ENCODE peak calls at places on chromosomes 7 and 10, in eight cellular contexts. One of them, this sample, is unnamed.

GRCh38 chr10:77943086-77943901 is 16.7 kb upstream of the DLG5 start:
- DNase-seq in trophoblast cell: peak
- DNase-seq in AML-193: peak
- DNase-seq in heart left ventricle: no peak
- DNase-seq in neural crest cell: no peak
- DNase-seq in NCI-H1092 treated with DMSO at 0.1 percent for 48 hours: no peak
- DNase-seq in head of caudate nucleus: no peak
- DNase-seq in RPMI7951: peak
- DNase-seq in this sample: no peak

GRCh38 chr10:104577861-104578480 is 63.1 kb upstream of the SORCS3 start:
- DNase-seq in trophoblast cell: no peak
- DNase-seq in AML-193: no peak
- DNase-seq in heart left ventricle: no peak
- DNase-seq in neural crest cell: no peak
- DNase-seq in NCI-H1092 treated with DMSO at 0.1 percent for 48 hours: no peak
- DNase-seq in head of caudate nucleus: no peak
- DNase-seq in RPMI7951: peak
- DNase-seq in this sample: no peak

GRCh38 chr10:13270877-13271551 is 28.9 kb downstream of the PHYH start:
- DNase-seq in trophoblast cell: no peak
- DNase-seq in AML-193: no peak
- DNase-seq in heart left ventricle: no peak
- DNase-seq in neural crest cell: no peak
- DNase-seq in NCI-H1092 treated with DMSO at 0.1 percent for 48 hours: no peak
- DNase-seq in head of caudate nucleus: no peak
- DNase-seq in RPMI7951: peak
- DNase-seq in this sample: no peak

GRCh38 chr7:10888861-10889260 is 84.8 kb upstream of the PHF14 start:
- DNase-seq in trophoblast cell: no peak
- DNase-seq in AML-193: no peak
- DNase-seq in heart left ventricle: no peak
- DNase-seq in neural crest cell: no peak
- DNase-seq in NCI-H1092 treated with DMSO at 0.1 percent for 48 hours: no peak
- DNase-seq in head of caudate nucleus: no peak
- DNase-seq in RPMI7951: no peak
- DNase-seq in this sample: no peak

GRCh38 chr7:23106491-23106800 is 861 bp downstream of the KLHL7 start:
- DNase-seq in trophoblast cell: no peak
- DNase-seq in AML-193: no peak
- DNase-seq in heart left ventricle: no peak
- DNase-seq in neural crest cell: no peak
- DNase-seq in NCI-H1092 treated with DMSO at 0.1 percent for 48 hours: peak
- DNase-seq in head of caudate nucleus: no peak
- DNase-seq in RPMI7951: no peak
- DNase-seq in this sample: no peak

GRCh38 chr7:101950450-101951119 is 133.2 kb downstream of the CUX1 start:
- DNase-seq in trophoblast cell: peak
- DNase-seq in AML-193: no peak
- DNase-seq in heart left ventricle: no peak
- DNase-seq in neural crest cell: no peak
- DNase-seq in NCI-H1092 treated with DMSO at 0.1 percent for 48 hours: no peak
- DNase-seq in head of caudate nucleus: no peak
- DNase-seq in RPMI7951: peak
- DNase-seq in this sample: no peak

GRCh38 chr10:29740981-29741545 is 106.3 kb upstream of the SVIL start:
- DNase-seq in trophoblast cell: no peak
- DNase-seq in AML-193: no peak
- DNase-seq in heart left ventricle: no peak
- DNase-seq in neural crest cell: no peak
- DNase-seq in NCI-H1092 treated with DMSO at 0.1 percent for 48 hours: no peak
- DNase-seq in head of caudate nucleus: no peak
- DNase-seq in RPMI7951: no peak
- DNase-seq in this sample: no peak

GRCh38 chr7:108146070-108146842 is 16.1 kb upstream of the LAMB4 start:
- DNase-seq in trophoblast cell: peak
- DNase-seq in AML-193: peak
- DNase-seq in heart left ventricle: peak
- DNase-seq in neural crest cell: peak
- DNase-seq in NCI-H1092 treated with DMSO at 0.1 percent for 48 hours: peak
- DNase-seq in head of caudate nucleus: peak
- DNase-seq in RPMI7951: peak
- DNase-seq in this sample: peak

GRCh38 chr7:73742338-73742752 is 3.7 kb upstream of the ABHD11 start:
- DNase-seq in trophoblast cell: peak
- DNase-seq in AML-193: no peak
- DNase-seq in heart left ventricle: no peak
- DNase-seq in neural crest cell: no peak
- DNase-seq in NCI-H1092 treated with DMSO at 0.1 percent for 48 hours: no peak
- DNase-seq in head of caudate nucleus: no peak
- DNase-seq in RPMI7951: no peak
- DNase-seq in this sample: no peak

GRCh38 chr7:129684777-129685176 is 73.3 kb downstream of the NRF1 start:
- DNase-seq in trophoblast cell: peak
- DNase-seq in AML-193: no peak
- DNase-seq in heart left ventricle: peak
- DNase-seq in neural crest cell: no peak
- DNase-seq in NCI-H1092 treated with DMSO at 0.1 percent for 48 hours: no peak
- DNase-seq in head of caudate nucleus: no peak
- DNase-seq in RPMI7951: no peak
- DNase-seq in this sample: no peak

GRCh38 chr7:36287371-36288241 is 102.1 kb upstream of the ANLN start:
- DNase-seq in trophoblast cell: no peak
- DNase-seq in AML-193: no peak
- DNase-seq in heart left ventricle: no peak
- DNase-seq in neural crest cell: no peak
- DNase-seq in NCI-H1092 treated with DMSO at 0.1 percent for 48 hours: peak
- DNase-seq in head of caudate nucleus: no peak
- DNase-seq in RPMI7951: peak
- DNase-seq in this sample: no peak

GRCh38 chr10:113718974-113719822 is 32.3 kb upstream of the PLEKHS1 start:
- DNase-seq in trophoblast cell: no peak
- DNase-seq in AML-193: no peak
- DNase-seq in heart left ventricle: no peak
- DNase-seq in neural crest cell: no peak
- DNase-seq in NCI-H1092 treated with DMSO at 0.1 percent for 48 hours: no peak
- DNase-seq in head of caudate nucleus: no peak
- DNase-seq in RPMI7951: no peak
- DNase-seq in this sample: no peak

GRCh38 chr7:15853832-15854470 is 167.5 kb upstream of the MEOX2 start:
- DNase-seq in trophoblast cell: no peak
- DNase-seq in AML-193: no peak
- DNase-seq in heart left ventricle: no peak
- DNase-seq in neural crest cell: no peak
- DNase-seq in NCI-H1092 treated with DMSO at 0.1 percent for 48 hours: no peak
- DNase-seq in head of caudate nucleus: no peak
- DNase-seq in RPMI7951: no peak
- DNase-seq in this sample: no peak

GRCh38 chr7:117004899-117005298 is 51.6 kb downstream of the ST7 start:
- DNase-seq in trophoblast cell: peak
- DNase-seq in AML-193: no peak
- DNase-seq in heart left ventricle: no peak
- DNase-seq in neural crest cell: no peak
- DNase-seq in NCI-H1092 treated with DMSO at 0.1 percent for 48 hours: no peak
- DNase-seq in head of caudate nucleus: no peak
- DNase-seq in RPMI7951: no peak
- DNase-seq in this sample: no peak

GRCh38 chr7:131583430-131583829 is 27.0 kb upstream of the PODXL start:
- DNase-seq in trophoblast cell: no peak
- DNase-seq in AML-193: no peak
- DNase-seq in heart left ventricle: no peak
- DNase-seq in neural crest cell: no peak
- DNase-seq in NCI-H1092 treated with DMSO at 0.1 percent for 48 hours: no peak
- DNase-seq in head of caudate nucleus: no peak
- DNase-seq in RPMI7951: peak
- DNase-seq in this sample: no peak

GRCh38 chr10:124181656-124182055 is 88.3 kb upstream of the CHST15 start:
- DNase-seq in trophoblast cell: no peak
- DNase-seq in AML-193: no peak
- DNase-seq in heart left ventricle: no peak
- DNase-seq in neural crest cell: no peak
- DNase-seq in NCI-H1092 treated with DMSO at 0.1 percent for 48 hours: no peak
- DNase-seq in head of caudate nucleus: no peak
- DNase-seq in RPMI7951: no peak
- DNase-seq in this sample: no peak

GRCh38 chr10:15254808-15255655 is 86.5 kb upstream of the NMT2 start:
- DNase-seq in trophoblast cell: no peak
- DNase-seq in AML-193: no peak
- DNase-seq in heart left ventricle: no peak
- DNase-seq in neural crest cell: no peak
- DNase-seq in NCI-H1092 treated with DMSO at 0.1 percent for 48 hours: no peak
- DNase-seq in head of caudate nucleus: peak
- DNase-seq in RPMI7951: no peak
- DNase-seq in this sample: no peak

GRCh38 chr7:17408904-17409290 is 110.4 kb downstream of the AHR start:
- DNase-seq in trophoblast cell: no peak
- DNase-seq in AML-193: no peak
- DNase-seq in heart left ventricle: no peak
- DNase-seq in neural crest cell: no peak
- DNase-seq in NCI-H1092 treated with DMSO at 0.1 percent for 48 hours: no peak
- DNase-seq in head of caudate nucleus: no peak
- DNase-seq in RPMI7951: peak
- DNase-seq in this sample: no peak

GRCh38 chr10:98758451-98758850 is 311.7 kb upstream of the HPS1 start:
- DNase-seq in trophoblast cell: no peak
- DNase-seq in AML-193: no peak
- DNase-seq in heart left ventricle: no peak
- DNase-seq in neural crest cell: no peak
- DNase-seq in NCI-H1092 treated with DMSO at 0.1 percent for 48 hours: no peak
- DNase-seq in head of caudate nucleus: no peak
- DNase-seq in RPMI7951: no peak
- DNase-seq in this sample: no peak

GRCh38 chr7:832292-832967 is at the start of gene SUN1:
- DNase-seq in trophoblast cell: peak
- DNase-seq in AML-193: no peak
- DNase-seq in heart left ventricle: no peak
- DNase-seq in neural crest cell: no peak
- DNase-seq in NCI-H1092 treated with DMSO at 0.1 percent for 48 hours: no peak
- DNase-seq in head of caudate nucleus: no peak
- DNase-seq in RPMI7951: peak
- DNase-seq in this sample: no peak

GRCh38 chr10:71796749-71797405 is 23.6 kb upstream of the VSIR start:
- DNase-seq in trophoblast cell: no peak
- DNase-seq in AML-193: no peak
- DNase-seq in heart left ventricle: peak
- DNase-seq in neural crest cell: no peak
- DNase-seq in NCI-H1092 treated with DMSO at 0.1 percent for 48 hours: no peak
- DNase-seq in head of caudate nucleus: no peak
- DNase-seq in RPMI7951: no peak
- DNase-seq in this sample: no peak

GRCh38 chr7:112462236-112462635 is 12.0 kb downstream of the IFRD1 start:
- DNase-seq in trophoblast cell: peak
- DNase-seq in AML-193: peak
- DNase-seq in heart left ventricle: peak
- DNase-seq in neural crest cell: no peak
- DNase-seq in NCI-H1092 treated with DMSO at 0.1 percent for 48 hours: no peak
- DNase-seq in head of caudate nucleus: no peak
- DNase-seq in RPMI7951: peak
- DNase-seq in this sample: no peak

GRCh38 chr10:120503695-120504094 is 46.7 kb downstream of the PLPP4 start:
- DNase-seq in trophoblast cell: no peak
- DNase-seq in AML-193: no peak
- DNase-seq in heart left ventricle: no peak
- DNase-seq in neural crest cell: no peak
- DNase-seq in NCI-H1092 treated with DMSO at 0.1 percent for 48 hours: no peak
- DNase-seq in head of caudate nucleus: no peak
- DNase-seq in RPMI7951: peak
- DNase-seq in this sample: no peak

GRCh38 chr7:96388620-96389383 is 66.9 kb upstream of the SLC25A13 start:
- DNase-seq in trophoblast cell: peak
- DNase-seq in AML-193: no peak
- DNase-seq in heart left ventricle: peak
- DNase-seq in neural crest cell: no peak
- DNase-seq in NCI-H1092 treated with DMSO at 0.1 percent for 48 hours: no peak
- DNase-seq in head of caudate nucleus: no peak
- DNase-seq in RPMI7951: peak
- DNase-seq in this sample: no peak

GRCh38 chr10:60335708-60336107 is 54.0 kb downstream of the ANK3 start:
- DNase-seq in trophoblast cell: peak
- DNase-seq in AML-193: no peak
- DNase-seq in heart left ventricle: no peak
- DNase-seq in neural crest cell: no peak
- DNase-seq in NCI-H1092 treated with DMSO at 0.1 percent for 48 hours: peak
- DNase-seq in head of caudate nucleus: no peak
- DNase-seq in RPMI7951: peak
- DNase-seq in this sample: no peak

GRCh38 chr7:66043681-66044497 is 31.7 kb upstream of the ASL start:
- DNase-seq in trophoblast cell: peak
- DNase-seq in AML-193: no peak
- DNase-seq in heart left ventricle: peak
- DNase-seq in neural crest cell: no peak
- DNase-seq in NCI-H1092 treated with DMSO at 0.1 percent for 48 hours: peak
- DNase-seq in head of caudate nucleus: peak
- DNase-seq in RPMI7951: no peak
- DNase-seq in this sample: peak

GRCh38 chr10:86556933-86557649 is 35.5 kb upstream of the WAPL start:
- DNase-seq in trophoblast cell: no peak
- DNase-seq in AML-193: no peak
- DNase-seq in heart left ventricle: no peak
- DNase-seq in neural crest cell: no peak
- DNase-seq in NCI-H1092 treated with DMSO at 0.1 percent for 48 hours: peak
- DNase-seq in head of caudate nucleus: no peak
- DNase-seq in RPMI7951: no peak
- DNase-seq in this sample: no peak

GRCh38 chr10:61066661-61067353 is 122.8 kb upstream of the RHOBTB1 start:
- DNase-seq in trophoblast cell: peak
- DNase-seq in AML-193: no peak
- DNase-seq in heart left ventricle: no peak
- DNase-seq in neural crest cell: no peak
- DNase-seq in NCI-H1092 treated with DMSO at 0.1 percent for 48 hours: no peak
- DNase-seq in head of caudate nucleus: no peak
- DNase-seq in RPMI7951: no peak
- DNase-seq in this sample: no peak

GRCh38 chr7:155515318-155515717 is 31.0 kb downstream of the CNPY1 start:
- DNase-seq in trophoblast cell: no peak
- DNase-seq in AML-193: no peak
- DNase-seq in heart left ventricle: no peak
- DNase-seq in neural crest cell: no peak
- DNase-seq in NCI-H1092 treated with DMSO at 0.1 percent for 48 hours: no peak
- DNase-seq in head of caudate nucleus: no peak
- DNase-seq in RPMI7951: no peak
- DNase-seq in this sample: no peak

This sample was measured in sciatic nerve.